ENCODE peak calls at places on chromosomes 7 and 10, in ten cellular contexts. One of them, this sample, is unnamed.

GRCh38 chr10:65818990-65819389 is 1106.8 kb upstream of the LRRTM3 start:
- DNase-seq in body of pancreas: no peak
- DNase-seq in HT-29: no peak
- DNase-seq in T-helper 9 cell: no peak
- DNase-seq in activated CD8-positive, alpha-beta memory T cell treated with anti-CD3 and anti-CD28 coated beads for 48 hours: no peak
- DNase-seq in HuH-7: no peak
- DNase-seq in NCI-H460: no peak
- DNase-seq in EH: no peak
- DNase-seq in activated CD4-positive, CD25-positive, alpha-beta regulatory T cell: no peak
- DNase-seq in Right ventricle myocardium superior: no peak
- DNase-seq in this sample: no peak

GRCh38 chr7:37116043-37116701 is 332.5 kb downstream of the ELMO1 start:
- DNase-seq in body of pancreas: no peak
- DNase-seq in HT-29: no peak
- DNase-seq in T-helper 9 cell: no peak
- DNase-seq in activated CD8-positive, alpha-beta memory T cell treated with anti-CD3 and anti-CD28 coated beads for 48 hours: no peak
- DNase-seq in HuH-7: no peak
- DNase-seq in NCI-H460: no peak
- DNase-seq in EH: no peak
- DNase-seq in activated CD4-positive, CD25-positive, alpha-beta regulatory T cell: no peak
- DNase-seq in Right ventricle myocardium superior: no peak
- DNase-seq in this sample: no peak

GRCh38 chr10:119406888-119407777 is 135.4 kb downstream of the RGS10 start:
- DNase-seq in body of pancreas: no peak
- DNase-seq in HT-29: no peak
- DNase-seq in T-helper 9 cell: no peak
- DNase-seq in activated CD8-positive, alpha-beta memory T cell treated with anti-CD3 and anti-CD28 coated beads for 48 hours: no peak
- DNase-seq in HuH-7: no peak
- DNase-seq in NCI-H460: no peak
- DNase-seq in EH: no peak
- DNase-seq in activated CD4-positive, CD25-positive, alpha-beta regulatory T cell: no peak
- DNase-seq in Right ventricle myocardium superior: peak
- DNase-seq in this sample: no peak

GRCh38 chr10:51832652-51833383 is 133.4 kb upstream of the CSTF2T start:
- DNase-seq in body of pancreas: no peak
- DNase-seq in HT-29: peak
- DNase-seq in T-helper 9 cell: no peak
- DNase-seq in activated CD8-positive, alpha-beta memory T cell treated with anti-CD3 and anti-CD28 coated beads for 48 hours: no peak
- DNase-seq in HuH-7: no peak
- DNase-seq in NCI-H460: peak
- DNase-seq in EH: peak
- DNase-seq in activated CD4-positive, CD25-positive, alpha-beta regulatory T cell: no peak
- DNase-seq in Right ventricle myocardium superior: no peak
- DNase-seq in this sample: peak

GRCh38 chr7:12715372-12716133 is 28.1 kb downstream of the ARL4A start:
- DNase-seq in body of pancreas: no peak
- DNase-seq in HT-29: peak
- DNase-seq in T-helper 9 cell: no peak
- DNase-seq in activated CD8-positive, alpha-beta memory T cell treated with anti-CD3 and anti-CD28 coated beads for 48 hours: peak
- DNase-seq in HuH-7: peak
- DNase-seq in NCI-H460: peak
- DNase-seq in EH: peak
- DNase-seq in activated CD4-positive, CD25-positive, alpha-beta regulatory T cell: no peak
- DNase-seq in Right ventricle myocardium superior: peak
- DNase-seq in this sample: peak

GRCh38 chr10:50635286-50635685 is 11.5 kb upstream of the SGMS1 start:
- DNase-seq in body of pancreas: no peak
- DNase-seq in HT-29: no peak
- DNase-seq in T-helper 9 cell: no peak
- DNase-seq in activated CD8-positive, alpha-beta memory T cell treated with anti-CD3 and anti-CD28 coated beads for 48 hours: no peak
- DNase-seq in HuH-7: no peak
- DNase-seq in NCI-H460: no peak
- DNase-seq in EH: peak
- DNase-seq in activated CD4-positive, CD25-positive, alpha-beta regulatory T cell: no peak
- DNase-seq in Right ventricle myocardium superior: no peak
- DNase-seq in this sample: no peak

GRCh38 chr10:21048086-21048485 is 151.0 kb upstream of the NEBL start:
- DNase-seq in body of pancreas: no peak
- DNase-seq in HT-29: no peak
- DNase-seq in T-helper 9 cell: no peak
- DNase-seq in activated CD8-positive, alpha-beta memory T cell treated with anti-CD3 and anti-CD28 coated beads for 48 hours: no peak
- DNase-seq in HuH-7: no peak
- DNase-seq in NCI-H460: peak
- DNase-seq in EH: no peak
- DNase-seq in activated CD4-positive, CD25-positive, alpha-beta regulatory T cell: no peak
- DNase-seq in Right ventricle myocardium superior: no peak
- DNase-seq in this sample: no peak

GRCh38 chr7:128381161-128381821 is 19.8 kb upstream of the PRRT4 start:
- DNase-seq in body of pancreas: no peak
- DNase-seq in HT-29: peak
- DNase-seq in T-helper 9 cell: peak
- DNase-seq in activated CD8-positive, alpha-beta memory T cell treated with anti-CD3 and anti-CD28 coated beads for 48 hours: peak
- DNase-seq in HuH-7: peak
- DNase-seq in NCI-H460: no peak
- DNase-seq in EH: no peak
- DNase-seq in activated CD4-positive, CD25-positive, alpha-beta regulatory T cell: no peak
- DNase-seq in Right ventricle myocardium superior: peak
- DNase-seq in this sample: no peak

GRCh38 chr10:87842220-87842641 is 21.1 kb downstream of the KLLN start:
- DNase-seq in body of pancreas: no peak
- DNase-seq in HT-29: peak
- DNase-seq in T-helper 9 cell: no peak
- DNase-seq in activated CD8-positive, alpha-beta memory T cell treated with anti-CD3 and anti-CD28 coated beads for 48 hours: no peak
- DNase-seq in HuH-7: no peak
- DNase-seq in NCI-H460: no peak
- DNase-seq in EH: peak
- DNase-seq in activated CD4-positive, CD25-positive, alpha-beta regulatory T cell: no peak
- DNase-seq in Right ventricle myocardium superior: no peak
- DNase-seq in this sample: peak

GRCh38 chr7:33661430-33662160 is 243.7 kb upstream of the BMPER start:
- DNase-seq in body of pancreas: no peak
- DNase-seq in HT-29: no peak
- DNase-seq in T-helper 9 cell: no peak
- DNase-seq in activated CD8-positive, alpha-beta memory T cell treated with anti-CD3 and anti-CD28 coated beads for 48 hours: no peak
- DNase-seq in HuH-7: no peak
- DNase-seq in NCI-H460: no peak
- DNase-seq in EH: no peak
- DNase-seq in activated CD4-positive, CD25-positive, alpha-beta regulatory T cell: no peak
- DNase-seq in Right ventricle myocardium superior: no peak
- DNase-seq in this sample: no peak

GRCh38 chr7:111113263-111114017 is 22.5 kb downstream of the LRRN3 start:
- DNase-seq in body of pancreas: no peak
- DNase-seq in HT-29: no peak
- DNase-seq in T-helper 9 cell: no peak
- DNase-seq in activated CD8-positive, alpha-beta memory T cell treated with anti-CD3 and anti-CD28 coated beads for 48 hours: no peak
- DNase-seq in HuH-7: no peak
- DNase-seq in NCI-H460: no peak
- DNase-seq in EH: peak
- DNase-seq in activated CD4-positive, CD25-positive, alpha-beta regulatory T cell: no peak
- DNase-seq in Right ventricle myocardium superior: no peak
- DNase-seq in this sample: peak

GRCh38 chr10:32210306-32211045 is 136.5 kb downstream of the EPC1 start:
- DNase-seq in body of pancreas: peak
- DNase-seq in HT-29: peak
- DNase-seq in T-helper 9 cell: no peak
- DNase-seq in activated CD8-positive, alpha-beta memory T cell treated with anti-CD3 and anti-CD28 coated beads for 48 hours: no peak
- DNase-seq in HuH-7: peak
- DNase-seq in NCI-H460: peak
- DNase-seq in EH: peak
- DNase-seq in activated CD4-positive, CD25-positive, alpha-beta regulatory T cell: no peak
- DNase-seq in Right ventricle myocardium superior: no peak
- DNase-seq in this sample: peak

GRCh38 chr7:37462120-37462519 is 13.5 kb upstream of the ELMO1 start:
- DNase-seq in body of pancreas: no peak
- DNase-seq in HT-29: no peak
- DNase-seq in T-helper 9 cell: no peak
- DNase-seq in activated CD8-positive, alpha-beta memory T cell treated with anti-CD3 and anti-CD28 coated beads for 48 hours: no peak
- DNase-seq in HuH-7: no peak
- DNase-seq in NCI-H460: no peak
- DNase-seq in EH: no peak
- DNase-seq in activated CD4-positive, CD25-positive, alpha-beta regulatory T cell: no peak
- DNase-seq in Right ventricle myocardium superior: no peak
- DNase-seq in this sample: no peak

GRCh38 chr10:132270256-132270655 is 37.5 kb downstream of the STK32C start:
- DNase-seq in body of pancreas: no peak
- DNase-seq in HT-29: no peak
- DNase-seq in T-helper 9 cell: no peak
- DNase-seq in activated CD8-positive, alpha-beta memory T cell treated with anti-CD3 and anti-CD28 coated beads for 48 hours: no peak
- DNase-seq in HuH-7: no peak
- DNase-seq in NCI-H460: no peak
- DNase-seq in EH: no peak
- DNase-seq in activated CD4-positive, CD25-positive, alpha-beta regulatory T cell: no peak
- DNase-seq in Right ventricle myocardium superior: peak
- DNase-seq in this sample: no peak

GRCh38 chr7:16801111-16801542 is 3.7 kb downstream of the AGR2 start:
- DNase-seq in body of pancreas: no peak
- DNase-seq in HT-29: peak
- DNase-seq in T-helper 9 cell: no peak
- DNase-seq in activated CD8-positive, alpha-beta memory T cell treated with anti-CD3 and anti-CD28 coated beads for 48 hours: no peak
- DNase-seq in HuH-7: peak
- DNase-seq in NCI-H460: peak
- DNase-seq in EH: peak
- DNase-seq in activated CD4-positive, CD25-positive, alpha-beta regulatory T cell: no peak
- DNase-seq in Right ventricle myocardium superior: no peak
- DNase-seq in this sample: peak

GRCh38 chr10:121579656-121580055 is 18.6 kb downstream of the FGFR2 start:
- DNase-seq in body of pancreas: no peak
- DNase-seq in HT-29: peak
- DNase-seq in T-helper 9 cell: no peak
- DNase-seq in activated CD8-positive, alpha-beta memory T cell treated with anti-CD3 and anti-CD28 coated beads for 48 hours: no peak
- DNase-seq in HuH-7: no peak
- DNase-seq in NCI-H460: no peak
- DNase-seq in EH: no peak
- DNase-seq in activated CD4-positive, CD25-positive, alpha-beta regulatory T cell: no peak
- DNase-seq in Right ventricle myocardium superior: no peak
- DNase-seq in this sample: no peak

GRCh38 chr7:39592586-39592985 is 26.4 kb downstream of the YAE1 start:
- DNase-seq in body of pancreas: no peak
- DNase-seq in HT-29: no peak
- DNase-seq in T-helper 9 cell: no peak
- DNase-seq in activated CD8-positive, alpha-beta memory T cell treated with anti-CD3 and anti-CD28 coated beads for 48 hours: no peak
- DNase-seq in HuH-7: no peak
- DNase-seq in NCI-H460: no peak
- DNase-seq in EH: peak
- DNase-seq in activated CD4-positive, CD25-positive, alpha-beta regulatory T cell: no peak
- DNase-seq in Right ventricle myocardium superior: no peak
- DNase-seq in this sample: no peak

GRCh38 chr10:122280977-122281376 is 9.9 kb downstream of the BTBD16 start:
- DNase-seq in body of pancreas: no peak
- DNase-seq in HT-29: no peak
- DNase-seq in T-helper 9 cell: no peak
- DNase-seq in activated CD8-positive, alpha-beta memory T cell treated with anti-CD3 and anti-CD28 coated beads for 48 hours: no peak
- DNase-seq in HuH-7: no peak
- DNase-seq in NCI-H460: no peak
- DNase-seq in EH: no peak
- DNase-seq in activated CD4-positive, CD25-positive, alpha-beta regulatory T cell: no peak
- DNase-seq in Right ventricle myocardium superior: no peak
- DNase-seq in this sample: no peak

GRCh38 chr7:132403465-132404110 is 172.7 kb downstream of the PLXNA4 start:
- DNase-seq in body of pancreas: no peak
- DNase-seq in HT-29: no peak
- DNase-seq in T-helper 9 cell: no peak
- DNase-seq in activated CD8-positive, alpha-beta memory T cell treated with anti-CD3 and anti-CD28 coated beads for 48 hours: no peak
- DNase-seq in HuH-7: no peak
- DNase-seq in NCI-H460: no peak
- DNase-seq in EH: no peak
- DNase-seq in activated CD4-positive, CD25-positive, alpha-beta regulatory T cell: no peak
- DNase-seq in Right ventricle myocardium superior: no peak
- DNase-seq in this sample: no peak

GRCh38 chr7:29748286-29749099 is 57.8 kb upstream of the WIPF3 start:
- DNase-seq in body of pancreas: no peak
- DNase-seq in HT-29: peak
- DNase-seq in T-helper 9 cell: no peak
- DNase-seq in activated CD8-positive, alpha-beta memory T cell treated with anti-CD3 and anti-CD28 coated beads for 48 hours: no peak
- DNase-seq in HuH-7: no peak
- DNase-seq in NCI-H460: peak
- DNase-seq in EH: peak
- DNase-seq in activated CD4-positive, CD25-positive, alpha-beta regulatory T cell: no peak
- DNase-seq in Right ventricle myocardium superior: no peak
- DNase-seq in this sample: peak

GRCh38 chr10:22133640-22134624 is 83.9 kb downstream of the EBLN1 start:
- DNase-seq in body of pancreas: no peak
- DNase-seq in HT-29: no peak
- DNase-seq in T-helper 9 cell: no peak
- DNase-seq in activated CD8-positive, alpha-beta memory T cell treated with anti-CD3 and anti-CD28 coated beads for 48 hours: no peak
- DNase-seq in HuH-7: no peak
- DNase-seq in NCI-H460: no peak
- DNase-seq in EH: no peak
- DNase-seq in activated CD4-positive, CD25-positive, alpha-beta regulatory T cell: no peak
- DNase-seq in Right ventricle myocardium superior: no peak
- DNase-seq in this sample: no peak

This sample was measured in HepG2.